ENCODE peak calls at places on chromosomes 5 and 9, in five cellular contexts. One of them, this sample, is unnamed.

GRCh38 chr5:134113908-134114875 is at the start of gene TCF7:
- DNase-seq in HCT116: peak
- DNase-seq in Panc1: no peak
- DNase-seq in A549: peak
- DNase-seq in GM23338: peak
- DNase-seq in this sample: peak

GRCh38 chr5:151264113-151264512 is 11.1 kb downstream of the GM2A start:
- DNase-seq in HCT116: no peak
- DNase-seq in Panc1: no peak
- DNase-seq in A549: no peak
- DNase-seq in GM23338: no peak
- DNase-seq in this sample: no peak

GRCh38 chr5:167853421-167853820 is 438.0 kb upstream of the WWC1 start:
- DNase-seq in HCT116: no peak
- DNase-seq in Panc1: no peak
- DNase-seq in A549: no peak
- DNase-seq in GM23338: no peak
- DNase-seq in this sample: no peak

GRCh38 chr5:180631549-180632392 is 17.6 kb downstream of the FLT4 start:
- DNase-seq in HCT116: no peak
- DNase-seq in Panc1: no peak
- DNase-seq in A549: no peak
- DNase-seq in GM23338: no peak
- DNase-seq in this sample: no peak

GRCh38 chr5:123364443-123364842 is 58.8 kb downstream of the CEP120 start:
- DNase-seq in HCT116: no peak
- DNase-seq in Panc1: no peak
- DNase-seq in A549: no peak
- DNase-seq in GM23338: no peak
- DNase-seq in this sample: no peak

GRCh38 chr5:170278611-170279500 is 18.7 kb downstream of the LCP2 start:
- DNase-seq in HCT116: no peak
- DNase-seq in Panc1: no peak
- DNase-seq in A549: no peak
- DNase-seq in GM23338: peak
- DNase-seq in this sample: no peak

GRCh38 chr5:33338336-33339110 is 102.2 kb upstream of the TARS1 start:
- DNase-seq in HCT116: no peak
- DNase-seq in Panc1: no peak
- DNase-seq in A549: no peak
- DNase-seq in GM23338: no peak
- DNase-seq in this sample: no peak

GRCh38 chr9:113602126-113603119 is 138.9 kb downstream of the RGS3 start:
- DNase-seq in HCT116: peak
- DNase-seq in Panc1: no peak
- DNase-seq in A549: no peak
- DNase-seq in GM23338: peak
- DNase-seq in this sample: peak

GRCh38 chr5:66324357-66324756 is 180.3 kb downstream of the SREK1 start:
- DNase-seq in HCT116: no peak
- DNase-seq in Panc1: no peak
- DNase-seq in A549: no peak
- DNase-seq in GM23338: no peak
- DNase-seq in this sample: no peak

GRCh38 chr5:132557425-132557805 is 638 bp downstream of the RAD50 start:
- DNase-seq in HCT116: peak
- DNase-seq in Panc1: peak
- DNase-seq in A549: peak
- DNase-seq in GM23338: peak
- DNase-seq in this sample: peak

GRCh38 chr9:128787583-128788156 is 617 bp downstream of the TBC1D13 start:
- DNase-seq in HCT116: no peak
- DNase-seq in Panc1: no peak
- DNase-seq in A549: peak
- DNase-seq in GM23338: peak
- DNase-seq in this sample: peak

GRCh38 chr5:132776077-132776931 is 735 bp downstream of the SEPTIN8 start:
- DNase-seq in HCT116: no peak
- DNase-seq in Panc1: no peak
- DNase-seq in A549: peak
- DNase-seq in GM23338: peak
- DNase-seq in this sample: no peak

GRCh38 chr5:142660196-142660595 is 25.7 kb downstream of the FGF1 start:
- DNase-seq in HCT116: no peak
- DNase-seq in Panc1: no peak
- DNase-seq in A549: no peak
- DNase-seq in GM23338: no peak
- DNase-seq in this sample: no peak

GRCh38 chr5:7894439-7894838 is 25.5 kb downstream of the MTRR start:
- DNase-seq in HCT116: no peak
- DNase-seq in Panc1: no peak
- DNase-seq in A549: no peak
- DNase-seq in GM23338: no peak
- DNase-seq in this sample: no peak

GRCh38 chr5:78003914-78004313 is 227.8 kb upstream of the TBCA start:
- DNase-seq in HCT116: no peak
- DNase-seq in Panc1: no peak
- DNase-seq in A549: no peak
- DNase-seq in GM23338: no peak
- DNase-seq in this sample: peak

GRCh38 chr5:78718185-78718584 is 69.6 kb upstream of the LHFPL2 start:
- DNase-seq in HCT116: no peak
- DNase-seq in Panc1: no peak
- DNase-seq in A549: no peak
- DNase-seq in GM23338: no peak
- DNase-seq in this sample: no peak

GRCh38 chr5:524442-525163 is at the start of gene SLC9A3:
- DNase-seq in HCT116: no peak
- DNase-seq in Panc1: no peak
- DNase-seq in A549: no peak
- DNase-seq in GM23338: no peak
- DNase-seq in this sample: no peak

DNA sequence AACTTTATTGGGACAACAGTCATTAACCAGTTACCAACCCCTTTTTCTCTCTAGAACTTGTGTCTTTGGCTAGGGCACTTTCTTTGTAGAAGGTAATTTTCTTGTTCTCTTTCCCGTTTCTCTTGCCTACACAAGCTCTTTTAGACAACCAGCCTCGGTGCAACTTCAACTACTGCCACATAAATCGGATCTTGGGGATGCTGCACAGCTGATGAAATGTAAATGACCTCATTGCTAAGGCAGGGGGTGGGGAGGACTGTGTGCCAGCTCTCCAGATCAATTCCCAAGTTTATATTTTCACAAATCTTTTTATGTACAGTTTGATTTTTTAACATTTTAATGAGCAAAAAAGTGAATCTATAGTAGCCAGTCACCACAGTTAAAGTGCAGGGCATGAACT is 157.6 kb downstream of the DENND1A start:
- DNase-seq in HCT116: no peak
- DNase-seq in Panc1: no peak
- DNase-seq in A549: no peak
- DNase-seq in GM23338: no peak
- DNase-seq in this sample: no peak
- TF ChIP-seq REST in HCT116: no peak
- TF ChIP-seq REST in Panc1: no peak
- TF ChIP-seq REST in A549: no peak
- TF ChIP-seq REST in GM23338: no peak
- TF ChIP-seq REST in this sample: no peak

DNA sequence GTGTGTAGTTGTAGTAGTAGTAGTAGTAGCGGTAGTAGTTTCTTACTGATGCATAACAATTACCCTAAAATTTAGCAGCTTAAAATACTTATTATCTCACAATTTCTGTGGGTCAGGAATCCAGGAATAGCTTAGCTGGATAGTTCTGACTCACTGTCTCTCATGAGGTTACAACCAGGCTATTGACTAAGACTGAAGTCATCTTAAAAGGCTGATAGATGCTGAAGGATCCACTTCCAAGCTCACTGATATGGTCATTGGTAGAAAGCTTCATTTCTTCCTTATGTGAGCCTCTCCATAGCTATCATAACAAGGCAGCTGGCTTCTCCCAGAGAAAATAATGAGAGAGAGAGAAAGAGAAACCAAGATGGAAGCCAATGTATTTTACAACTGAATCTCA is 147.5 kb upstream of the FBXL17 start:
- DNase-seq in HCT116: no peak
- DNase-seq in Panc1: no peak
- DNase-seq in A549: no peak
- DNase-seq in GM23338: no peak
- DNase-seq in this sample: no peak
- TF ChIP-seq REST in HCT116: no peak
- TF ChIP-seq REST in Panc1: no peak
- TF ChIP-seq REST in A549: no peak
- TF ChIP-seq REST in GM23338: no peak
- TF ChIP-seq REST in this sample: no peak

DNA sequence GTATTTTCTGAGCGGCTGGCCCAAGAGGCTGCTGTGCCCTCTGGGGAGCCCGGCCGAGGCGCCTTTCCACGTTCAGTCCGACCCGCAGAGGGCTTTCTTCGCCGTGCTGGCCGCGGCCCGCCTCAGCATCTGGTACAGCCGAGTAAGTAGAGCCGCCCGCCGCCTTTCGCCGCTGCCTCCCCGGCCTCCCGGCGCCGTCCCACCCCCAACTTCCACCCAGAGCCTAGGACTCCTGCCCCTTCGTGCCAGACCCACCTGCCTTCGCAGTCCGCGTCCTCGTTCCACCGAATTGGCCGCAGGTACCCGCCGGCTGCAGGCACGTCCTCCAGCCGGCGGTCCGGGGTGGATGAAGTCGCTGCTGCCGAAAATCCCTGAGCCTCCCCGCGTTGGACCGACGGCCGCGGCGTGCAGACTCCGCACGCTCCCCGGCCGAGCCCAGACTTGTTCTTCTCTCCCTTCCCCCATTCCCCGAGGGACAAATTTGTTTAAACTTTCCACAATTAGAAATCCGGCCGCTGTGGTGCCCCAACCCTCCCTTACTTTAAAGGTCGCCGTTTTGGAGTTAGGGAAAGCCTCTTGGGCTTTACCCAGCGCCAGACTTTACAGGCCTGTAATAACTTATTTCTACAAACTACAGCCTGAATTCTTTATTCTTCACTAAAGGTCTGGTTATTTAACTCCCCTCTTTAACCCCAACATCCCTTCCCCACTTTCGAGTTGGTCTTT is 568 bp downstream of the RIC1 start:
- DNase-seq in HCT116: no peak
- DNase-seq in Panc1: no peak
- DNase-seq in A549: peak
- DNase-seq in GM23338: peak
- DNase-seq in this sample: peak
- TF ChIP-seq REST in HCT116: no peak
- TF ChIP-seq REST in Panc1: no peak
- TF ChIP-seq REST in A549: no peak
- TF ChIP-seq REST in GM23338: no peak
- TF ChIP-seq REST in this sample: no peak

DNA sequence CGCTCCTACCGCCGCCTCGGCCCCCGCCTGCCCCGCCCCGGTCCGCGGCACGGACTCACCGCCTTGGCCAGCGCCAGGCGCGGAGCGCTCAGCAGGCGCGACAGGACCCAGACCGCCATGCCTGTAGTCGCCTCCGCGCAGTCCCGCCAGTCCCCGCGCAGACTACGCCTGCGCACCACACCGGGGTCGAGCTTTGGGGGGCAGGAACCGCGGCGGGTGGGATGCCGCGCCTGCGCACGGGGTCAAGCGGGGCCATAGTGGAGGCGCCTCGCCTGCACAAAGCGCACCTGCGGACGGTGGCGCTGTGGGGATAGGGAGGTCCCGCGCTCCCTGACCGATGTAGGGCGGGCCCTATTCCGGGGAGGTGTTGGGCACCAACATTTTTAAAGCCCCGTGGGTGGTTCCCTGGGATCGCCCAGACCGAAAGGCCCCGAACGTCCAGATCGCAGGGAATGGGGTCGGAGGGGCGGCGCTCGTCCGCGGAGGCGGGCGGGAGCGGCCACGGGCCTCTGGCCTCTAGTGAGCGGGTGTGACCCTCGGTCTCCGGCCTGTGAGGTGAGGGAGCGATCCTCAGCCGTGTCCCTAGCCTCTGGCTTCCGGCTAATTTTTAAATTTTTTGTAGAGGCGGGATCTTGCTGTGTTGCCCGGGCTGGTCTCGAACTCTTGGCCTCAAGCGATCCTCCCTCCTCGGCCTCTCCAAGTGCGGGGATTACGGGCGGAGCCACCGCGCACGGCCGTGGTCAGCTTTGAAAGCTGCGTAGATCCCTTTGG is 70.8 kb upstream of the LPCAT1 start:
- DNase-seq in HCT116: peak
- DNase-seq in Panc1: peak
- DNase-seq in A549: peak
- DNase-seq in GM23338: peak
- DNase-seq in this sample: no peak
- TF ChIP-seq REST in HCT116: no peak
- TF ChIP-seq REST in Panc1: no peak
- TF ChIP-seq REST in A549: no peak
- TF ChIP-seq REST in GM23338: no peak
- TF ChIP-seq REST in this sample: no peak

DNA sequence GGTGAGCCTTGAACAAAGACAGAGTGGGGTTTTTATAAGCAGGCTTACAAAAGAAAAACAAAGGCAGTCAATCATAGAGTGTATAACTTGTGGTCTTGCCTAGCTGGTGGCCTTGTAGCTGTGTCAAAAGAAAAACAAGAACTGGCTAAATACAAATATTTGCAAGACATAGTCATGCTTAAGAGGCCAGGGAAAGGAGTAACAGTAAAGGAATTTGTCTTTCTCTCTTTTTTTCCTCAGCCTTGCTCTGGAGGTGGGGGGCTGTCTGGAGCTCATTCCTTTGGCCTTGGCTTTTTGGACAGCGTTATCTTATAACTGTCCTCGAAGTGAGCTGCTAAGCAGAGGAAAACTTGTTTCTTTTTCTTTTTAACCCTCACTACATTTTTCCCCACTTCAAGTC is 14.1 kb downstream of the CEL start:
- DNase-seq in HCT116: no peak
- DNase-seq in Panc1: peak
- DNase-seq in A549: no peak
- DNase-seq in GM23338: no peak
- DNase-seq in this sample: no peak
- TF ChIP-seq REST in HCT116: no peak
- TF ChIP-seq REST in Panc1: no peak
- TF ChIP-seq REST in A549: no peak
- TF ChIP-seq REST in GM23338: no peak
- TF ChIP-seq REST in this sample: no peak

GRCh38 chr5:148224131-148224742 is 14.1 kb upstream of the MARCOL start:
- DNase-seq in HCT116: no peak
- DNase-seq in Panc1: no peak
- DNase-seq in A549: no peak
- DNase-seq in GM23338: no peak
- DNase-seq in this sample: no peak
- TF ChIP-seq REST in HCT116: no peak
- TF ChIP-seq REST in Panc1: no peak
- TF ChIP-seq REST in A549: no peak
- TF ChIP-seq REST in GM23338: no peak
- TF ChIP-seq REST in this sample: no peak

GRCh38 chr9:76658510-76659231 is 105.6 kb upstream of the PCA3 start:
- DNase-seq in HCT116: peak
- DNase-seq in Panc1: no peak
- DNase-seq in A549: peak
- DNase-seq in GM23338: peak
- DNase-seq in this sample: peak
- TF ChIP-seq REST in HCT116: no peak
- TF ChIP-seq REST in Panc1: no peak
- TF ChIP-seq REST in A549: no peak
- TF ChIP-seq REST in GM23338: no peak
- TF ChIP-seq REST in this sample: no peak

GRCh38 chr9:20684865-20685696 is 1.0 kb downstream of the FOCAD start:
- DNase-seq in HCT116: no peak
- DNase-seq in Panc1: no peak
- DNase-seq in A549: peak
- DNase-seq in GM23338: no peak
- DNase-seq in this sample: no peak
- TF ChIP-seq REST in HCT116: no peak
- TF ChIP-seq REST in Panc1: no peak
- TF ChIP-seq REST in A549: no peak
- TF ChIP-seq REST in GM23338: no peak
- TF ChIP-seq REST in this sample: no peak

This sample was measured in HL-60.